ENCODE peak calls at places on chromosomes 11 and 22, in four cellular contexts. G, E, K and W are unnamed samples.

GRCh38 chr11:117492578-117493251 is 165.1 kb downstream of the CEP164 start:
- DNase-seq in G (no peak), K (no peak), E (no peak), W (no peak)

GRCh38 chr22:50303515-50303847 is 4.0 kb downstream of the PLXNB2 start:
- DNase-seq in E (no peak), G (peak; percentile 36), K (no peak), W (no peak)

GRCh38 chr11:78203184-78203583 is 14.5 kb downstream of the USP35 start:
- DNase-seq in G (no peak), E (no peak), K (no peak), W (no peak)

GRCh38 chr11:76114238-76114637 is 92.1 kb downstream of the WNT11 start:
- DNase-seq in E (no peak), K (no peak), G (peak; percentile 35), W (no peak)

GRCh38 chr11:47394050-47394321 is 14.4 kb upstream of the SLC39A13 start:
- DNase-seq in K (no peak), G (no peak), E (no peak), W (no peak)

GRCh38 chr11:35318977-35319925 is 100.1 kb downstream of the SLC1A2 start:
- DNase-seq in K (peak; percentile 72), G (no peak), E (no peak), W (peak; percentile 49)

GRCh38 chr11:38448284-38448683 is 1850.2 kb upstream of the RAG2 start:
- DNase-seq in E (no peak), K (peak; percentile 8), G (no peak), W (no peak)

GRCh38 chr11:47383106-47383505 is 4.8 kb upstream of the SPI1 start:
- DNase-seq in G (no peak), K (no peak), E (no peak), W (no peak)

GRCh38 chr22:31956360-31956759 is 12.0 kb downstream of the YWHAH start:
- DNase-seq in G (no peak), E (no peak), K (no peak), W (no peak)

GRCh38 chr11:60947666-60948065 is 4.3 kb downstream of the SLC15A3 start:
- DNase-seq in E (no peak), G (no peak), K (no peak), W (no peak)

GRCh38 chr11:370087-370941 is 1.0 kb downstream of the B4GALNT4 start:
- DNase-seq in E (no peak), K (no peak), G (no peak), W (no peak)

GRCh38 chr11:122853971-122854446 is 15.7 kb downstream of the CRTAM start:
- DNase-seq in G (peak; percentile 79), E (peak; percentile 84), K (peak; percentile 65), W (peak; percentile 80)

GRCh38 chr22:37563153-37564081 is 3.1 kb downstream of the CDC42EP1 start:
- DNase-seq in K (peak; percentile 96), E (peak; percentile 97), G (no peak), W (peak; percentile 94)

GRCh38 chr11:67632175-67632981 is 2.6 kb upstream of the NUDT8 start:
- DNase-seq in G (no peak), K (no peak), E (no peak), W (no peak)

GRCh38 chr11:128294685-128295079 is 292.7 kb downstream of the ETS1 start:
- DNase-seq in G (no peak), K (peak; percentile 71), E (peak; percentile 63), W (peak; percentile 53)

GRCh38 chr11:6733326-6734030 is 38.3 kb downstream of the OR2AG2 start:
- DNase-seq in K (no peak), G (no peak), E (no peak), W (no peak)

GRCh38 chr22:35065796-35066218 is at the start of gene ISX:
- DNase-seq in E (no peak), K (no peak), G (peak; percentile 48), W (no peak)

GRCh38 chr11:115672999-115673411 is 168.8 kb upstream of the CADM1 start:
- DNase-seq in G (peak; percentile 7), K (peak; percentile 77), E (peak; percentile 73), W (peak; percentile 84)

GRCh38 chr11:75369846-75370245 is 18.4 kb upstream of the ARRB1 start:
- DNase-seq in G (peak; percentile 88), K (no peak), E (no peak), W (no peak)

GRCh38 chr11:28105869-28106268 is 2.1 kb downstream of the KIF18A start:
- DNase-seq in E (no peak), K (no peak), G (no peak), W (no peak)

GRCh38 chr11:32434387-32435151 is 770 bp downstream of the WT1 start:
- DNase-seq in K (no peak), G (peak; percentile 98), E (no peak), W (no peak)

GRCh38 chr11:24575392-24575791 is 78.5 kb downstream of the LUZP2 start:
- DNase-seq in G (no peak), K (peak; percentile 79), E (peak; percentile 75), W (no peak)

GRCh38 chr11:64250875-64251721 is at the start of gene PLCB3:
- DNase-seq in G (peak; percentile 68), K (no peak), E (no peak), W (peak; percentile 37)

GRCh38 chr11:9565822-9566560 is 7.5 kb upstream of the WEE1 start:
- DNase-seq in K (peak; percentile 100), G (peak; percentile 95), E (peak; percentile 100), W (peak; percentile 100)

GRCh38 chr11:26557666-26558065 is 14.4 kb downstream of the MUC15 start:
- DNase-seq in G (no peak), E (no peak), K (no peak), W (no peak)

GRCh38 chr11:34604216-34604615 is 16.7 kb upstream of the EHF start:
- DNase-seq in G (no peak), E (no peak), K (no peak), W (no peak)

GRCh38 chr11:131763193-131763890 is 392.9 kb downstream of the NTM start:
- DNase-seq in G (no peak), K (peak; percentile 38), E (peak; percentile 46), W (no peak)

GRCh38 chr11:131758726-131759125 is 388.3 kb downstream of the NTM start:
- DNase-seq in G (no peak), K (no peak), E (no peak), W (no peak)

GRCh38 chr11:131759140-131759539 is 388.7 kb downstream of the NTM start:
- DNase-seq in E (no peak), K (no peak), G (no peak), W (no peak)

GRCh38 chr11:131762346-131763110 is 392.1 kb downstream of the NTM start:
- DNase-seq in G (no peak), E (no peak), K (no peak), W (no peak)

DNA sequence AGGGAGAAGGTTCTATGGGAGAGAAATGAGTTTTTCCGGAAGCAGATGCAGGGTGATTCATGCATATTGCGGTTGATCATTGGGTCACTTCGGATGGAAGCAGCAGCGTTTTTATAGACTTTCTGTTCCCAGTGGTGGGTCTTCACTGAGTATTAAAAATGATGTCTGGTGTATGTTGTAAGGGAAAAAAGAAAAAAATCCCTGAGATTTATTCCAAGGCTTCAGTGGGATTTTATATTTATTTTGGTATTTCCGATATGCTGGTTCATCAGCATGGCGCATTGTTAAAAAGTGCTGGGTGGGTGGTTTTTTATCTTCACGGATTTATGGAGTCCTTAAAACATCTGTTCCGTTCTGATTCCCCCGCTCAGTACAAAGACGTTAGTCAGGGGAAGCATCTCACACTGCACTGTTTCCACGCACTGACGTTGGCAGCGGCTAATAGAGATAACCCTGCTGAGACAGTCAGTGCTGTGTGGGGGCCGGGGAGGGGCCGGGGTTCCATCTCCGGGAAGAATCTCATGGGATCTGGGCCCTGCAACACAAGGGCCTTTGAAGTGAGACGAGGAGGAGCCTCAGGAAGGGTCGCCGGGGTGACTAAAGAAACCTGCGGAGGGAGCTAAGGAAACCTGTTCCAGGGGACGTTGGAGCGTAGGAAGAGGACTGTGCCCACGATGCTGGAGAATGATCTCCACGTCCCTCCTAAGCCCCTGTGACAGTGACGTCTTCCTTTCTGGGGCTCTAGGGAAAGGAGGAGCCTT is 390.0 kb downstream of the NTM start:
- DNase-seq in K (peak; percentile 84), E (peak; percentile 95), G (peak; percentile 33), W (peak; percentile 87)
- TF ChIP-seq CTCF in K (no peak), E (no peak), G (no peak), W (no peak)

DNA sequence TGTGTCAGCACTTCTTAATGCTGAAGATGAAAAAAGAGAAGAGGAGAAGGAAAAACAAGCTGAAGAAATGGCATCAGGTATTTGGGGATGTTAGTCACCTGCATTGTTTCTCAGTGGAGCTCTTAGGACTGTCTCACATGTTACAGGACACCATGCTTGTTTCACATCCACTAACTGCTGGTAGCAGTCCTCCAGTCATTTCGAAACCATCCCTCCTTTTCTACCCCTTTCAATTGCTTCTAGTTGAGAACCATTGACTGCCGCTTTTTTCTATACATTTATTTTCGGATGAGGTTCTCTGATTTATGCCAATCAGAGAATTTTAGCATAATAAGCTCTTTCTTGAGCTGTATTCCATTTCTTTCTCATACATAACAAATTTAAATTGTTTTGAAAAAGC is 21.5 kb downstream of the BIRC2 start:
- DNase-seq in K (no peak), G (no peak), E (no peak), W (no peak)
- H3K4me3 ChIP-seq in K (no peak overlapping the region), G (no peak overlapping the region), E (no peak overlapping the region), W (no peak overlapping the region)

DNA sequence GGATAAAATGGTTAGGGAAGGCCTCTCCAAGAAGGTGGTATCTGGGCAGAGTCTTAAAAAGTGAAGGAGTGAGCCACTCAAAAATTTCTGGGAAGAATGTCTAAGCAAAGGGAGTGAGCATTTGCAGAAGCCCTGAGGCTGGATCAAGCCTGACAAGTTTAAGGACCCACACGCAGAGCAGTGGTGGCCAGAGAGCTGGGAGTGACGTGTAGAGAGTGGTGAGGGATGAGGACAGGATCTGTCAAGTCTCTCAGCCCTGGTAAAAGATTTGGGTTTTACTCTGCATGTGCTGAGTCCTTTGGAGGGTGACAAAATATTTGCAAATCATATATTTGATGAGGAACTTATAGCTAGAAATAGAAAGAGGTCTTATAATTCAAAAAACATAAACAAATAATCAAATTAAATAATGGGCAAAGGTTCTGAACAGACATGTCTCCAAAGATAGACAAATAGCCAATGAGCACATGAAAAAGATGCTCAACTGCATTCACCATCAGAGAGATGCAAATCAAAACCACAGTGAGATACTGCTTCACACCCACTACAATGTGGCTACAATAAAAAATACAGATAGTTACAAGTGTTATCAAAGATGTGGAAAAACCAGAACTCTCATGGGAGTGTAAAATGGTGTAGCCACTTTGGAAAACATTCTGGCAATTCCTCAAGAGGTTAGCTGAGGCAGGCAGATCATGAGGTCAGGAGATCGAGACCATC is 107.2 kb upstream of the NNMT start:
- DNase-seq in E (no peak), K (no peak), G (no peak), W (no peak)
- TF ChIP-seq CTCF in E (no peak), K (no peak), G (no peak), W (no peak)

DNA sequence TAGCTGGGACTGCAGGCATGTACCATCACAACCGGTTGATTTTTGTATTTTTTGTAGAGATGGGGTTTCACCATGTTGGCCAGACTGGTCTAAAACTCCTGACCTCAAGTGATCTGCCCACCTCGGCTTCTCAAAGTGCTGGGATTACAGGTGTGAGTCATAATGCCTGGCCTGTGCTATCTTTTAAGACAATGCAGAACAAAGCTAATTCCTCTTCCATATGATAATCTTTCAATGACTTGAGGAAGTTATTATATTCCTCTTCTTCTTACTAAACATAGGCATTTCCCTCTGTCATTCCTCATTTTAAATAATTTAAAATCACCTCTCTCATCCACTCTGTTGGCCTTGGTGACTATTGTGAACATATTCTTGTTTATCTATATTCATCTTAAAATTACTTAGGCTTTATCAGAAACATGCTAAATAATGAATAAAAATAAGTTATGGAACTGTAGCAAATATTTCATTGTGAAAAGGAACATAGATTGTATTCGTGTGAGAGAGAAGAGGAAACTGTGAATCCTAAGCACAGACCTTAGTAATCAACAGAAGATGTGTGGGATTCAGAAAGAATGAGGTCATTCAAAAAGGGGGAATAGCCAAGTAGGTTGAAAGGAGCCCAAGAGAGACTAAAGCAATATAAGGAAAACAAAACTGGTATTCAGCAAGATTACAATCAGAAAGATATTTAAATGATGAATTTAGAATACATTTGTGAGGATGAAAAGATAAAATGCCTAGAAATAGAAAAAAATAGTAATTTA is 269.4 kb downstream of the TTC28 start:
- DNase-seq in E (peak; percentile 71), K (peak; percentile 78), G (no peak), W (peak; percentile 66)
- H3K4me3 ChIP-seq in E (no peak overlapping the region), K (peak overlapping the region; percentile 24), G (no peak overlapping the region), W (no peak overlapping the region)

GRCh38 chr22:21970037-21970799 is 12.4 kb downstream of the TOP3B start:
- DNase-seq in K (no peak), G (no peak), E (no peak), W (no peak)
- TF ChIP-seq CTCF in K (no peak), G (no peak), E (no peak), W (no peak)